ENCODE peak calls at places on chromosomes 16 and 17, in five cellular contexts. One of them, this sample, is unnamed.
A peak's percentile ranks its signal among the peaks of the same experiment; 100 is the strongest.

GRCh38 chr17:21532763-21533385 is 156.7 kb downstream of the KCNJ12 start:
- DNase-seq in NCI-H1417: no peak
- DNase-seq in activated naive CD4-positive, alpha-beta T cell treated with Interleukin-2 at 50 U/mL for 16 hours: no peak
- DNase-seq in NCI-H345: no peak
- DNase-seq in anterior cingulate cortex: no peak
- DNase-seq in this sample: no peak

GRCh38 chr17:77723909-77724875 is 234.3 kb upstream of the TNRC6C start:
- DNase-seq in NCI-H1417: peak; percentile 73
- DNase-seq in activated naive CD4-positive, alpha-beta T cell treated with Interleukin-2 at 50 U/mL for 16 hours: no peak
- DNase-seq in NCI-H345: no peak
- DNase-seq in anterior cingulate cortex: no peak
- DNase-seq in this sample: no peak

GRCh38 chr17:1792495-1793446 is 30.9 kb downstream of the SERPINF1 start:
- DNase-seq in NCI-H1417: no peak
- DNase-seq in activated naive CD4-positive, alpha-beta T cell treated with Interleukin-2 at 50 U/mL for 16 hours: no peak
- DNase-seq in NCI-H345: peak; percentile 3
- DNase-seq in anterior cingulate cortex: no peak
- DNase-seq in this sample: no peak

GRCh38 chr17:80477647-80478478 is 1.5 kb upstream of the NPTX1 start:
- DNase-seq in NCI-H1417: peak; percentile 30
- DNase-seq in activated naive CD4-positive, alpha-beta T cell treated with Interleukin-2 at 50 U/mL for 16 hours: peak; percentile 29
- DNase-seq in NCI-H345: peak; percentile 69
- DNase-seq in anterior cingulate cortex: no peak
- DNase-seq in this sample: no peak

GRCh38 chr17:50920891-50921595 is 54.9 kb upstream of the TOB1 start:
- DNase-seq in NCI-H1417: no peak
- DNase-seq in activated naive CD4-positive, alpha-beta T cell treated with Interleukin-2 at 50 U/mL for 16 hours: no peak
- DNase-seq in NCI-H345: no peak
- DNase-seq in anterior cingulate cortex: peak; percentile 7
- DNase-seq in this sample: no peak

GRCh38 chr17:75845058-75845711 is 981 bp upstream of the UNC13D start:
- DNase-seq in NCI-H1417: no peak
- DNase-seq in activated naive CD4-positive, alpha-beta T cell treated with Interleukin-2 at 50 U/mL for 16 hours: peak; percentile 69
- DNase-seq in NCI-H345: peak; percentile 44
- DNase-seq in anterior cingulate cortex: peak; percentile 43
- DNase-seq in this sample: peak; percentile 60

GRCh38 chr17:17516315-17516930 is 20.2 kb upstream of the RASD1 start:
- DNase-seq in NCI-H1417: no peak
- DNase-seq in activated naive CD4-positive, alpha-beta T cell treated with Interleukin-2 at 50 U/mL for 16 hours: no peak
- DNase-seq in NCI-H345: no peak
- DNase-seq in anterior cingulate cortex: no peak
- DNase-seq in this sample: no peak

GRCh38 chr17:44360826-44361225 is 2.8 kb downstream of the FAM171A2 start:
- DNase-seq in NCI-H1417: no peak
- DNase-seq in activated naive CD4-positive, alpha-beta T cell treated with Interleukin-2 at 50 U/mL for 16 hours: no peak
- DNase-seq in NCI-H345: no peak
- DNase-seq in anterior cingulate cortex: no peak
- DNase-seq in this sample: no peak

GRCh38 chr16:65312795-65313194 is 190.9 kb upstream of the CDH11 start:
- DNase-seq in NCI-H1417: no peak
- DNase-seq in activated naive CD4-positive, alpha-beta T cell treated with Interleukin-2 at 50 U/mL for 16 hours: no peak
- DNase-seq in NCI-H345: no peak
- DNase-seq in anterior cingulate cortex: no peak
- DNase-seq in this sample: no peak

GRCh38 chr17:76681222-76682137 is 29.3 kb downstream of the MXRA7 start:
- DNase-seq in NCI-H1417: peak; percentile 45
- DNase-seq in activated naive CD4-positive, alpha-beta T cell treated with Interleukin-2 at 50 U/mL for 16 hours: peak; percentile 68
- DNase-seq in NCI-H345: peak; percentile 49
- DNase-seq in anterior cingulate cortex: no peak
- DNase-seq in this sample: peak; percentile 38

GRCh38 chr17:60091908-60092331 is 13.2 kb upstream of the HEATR6 start:
- DNase-seq in NCI-H1417: no peak
- DNase-seq in activated naive CD4-positive, alpha-beta T cell treated with Interleukin-2 at 50 U/mL for 16 hours: no peak
- DNase-seq in NCI-H345: no peak
- DNase-seq in anterior cingulate cortex: no peak
- DNase-seq in this sample: no peak

GRCh38 chr17:50491510-50491909 is 12.8 kb downstream of the RSAD1 start:
- DNase-seq in NCI-H1417: no peak
- DNase-seq in activated naive CD4-positive, alpha-beta T cell treated with Interleukin-2 at 50 U/mL for 16 hours: no peak
- DNase-seq in NCI-H345: no peak
- DNase-seq in anterior cingulate cortex: no peak
- DNase-seq in this sample: no peak

GRCh38 chr17:16934133-16934795 is 37.7 kb downstream of the TNFRSF13B start:
- DNase-seq in NCI-H1417: no peak
- DNase-seq in activated naive CD4-positive, alpha-beta T cell treated with Interleukin-2 at 50 U/mL for 16 hours: no peak
- DNase-seq in NCI-H345: no peak
- DNase-seq in anterior cingulate cortex: no peak
- DNase-seq in this sample: no peak